ENCODE peak calls at places on chromosomes 7 and 10, in five cellular contexts. One of them, this sample, is unnamed.

GRCh38 chr7:2037301-2037804 is 195.4 kb downstream of the MAD1L1 start:
- DNase-seq in tibial nerve: no peak
- DNase-seq in adrenal gland: no peak
- DNase-seq in transverse colon: no peak
- DNase-seq in breast epithelium: no peak
- DNase-seq in this sample: peak

GRCh38 chr7:47591655-47592572 is 10.0 kb upstream of the TNS3 start:
- DNase-seq in adrenal gland: no peak
- DNase-seq in transverse colon: no peak
- DNase-seq in breast epithelium: no peak
- DNase-seq in tibial nerve: no peak
- DNase-seq in this sample: no peak

GRCh38 chr10:51224610-51225230 is 150.4 kb downstream of the PRKG1 start:
- DNase-seq in transverse colon: no peak
- DNase-seq in adrenal gland: no peak
- DNase-seq in breast epithelium: no peak
- DNase-seq in tibial nerve: no peak
- DNase-seq in this sample: no peak

GRCh38 chr10:86727459-86727858 is 29.0 kb upstream of the BMPR1A start:
- DNase-seq in transverse colon: no peak
- DNase-seq in breast epithelium: no peak
- DNase-seq in tibial nerve: no peak
- DNase-seq in adrenal gland: no peak
- DNase-seq in this sample: no peak

GRCh38 chr7:73701357-73701995 is 18.0 kb downstream of the STX1A start:
- DNase-seq in breast epithelium: no peak
- DNase-seq in tibial nerve: no peak
- DNase-seq in transverse colon: peak
- DNase-seq in adrenal gland: peak
- DNase-seq in this sample: no peak

GRCh38 chr10:80515941-80516340 is 21.8 kb upstream of the SH2D4B start:
- DNase-seq in transverse colon: no peak
- DNase-seq in adrenal gland: no peak
- DNase-seq in breast epithelium: no peak
- DNase-seq in tibial nerve: no peak
- DNase-seq in this sample: no peak

GRCh38 chr7:93097388-93097787 is 20.4 kb downstream of the SAMD9 start:
- DNase-seq in transverse colon: no peak
- DNase-seq in adrenal gland: no peak
- DNase-seq in tibial nerve: no peak
- DNase-seq in breast epithelium: no peak
- DNase-seq in this sample: no peak

GRCh38 chr10:118520116-118520742 is 75.2 kb downstream of the PRLHR start:
- DNase-seq in tibial nerve: no peak
- DNase-seq in adrenal gland: no peak
- DNase-seq in transverse colon: no peak
- DNase-seq in breast epithelium: no peak
- DNase-seq in this sample: no peak

GRCh38 chr10:109866168-109866994 is 56.9 kb downstream of the XPNPEP1 start:
- DNase-seq in transverse colon: no peak
- DNase-seq in breast epithelium: no peak
- DNase-seq in adrenal gland: peak
- DNase-seq in tibial nerve: no peak
- DNase-seq in this sample: no peak

DNA sequence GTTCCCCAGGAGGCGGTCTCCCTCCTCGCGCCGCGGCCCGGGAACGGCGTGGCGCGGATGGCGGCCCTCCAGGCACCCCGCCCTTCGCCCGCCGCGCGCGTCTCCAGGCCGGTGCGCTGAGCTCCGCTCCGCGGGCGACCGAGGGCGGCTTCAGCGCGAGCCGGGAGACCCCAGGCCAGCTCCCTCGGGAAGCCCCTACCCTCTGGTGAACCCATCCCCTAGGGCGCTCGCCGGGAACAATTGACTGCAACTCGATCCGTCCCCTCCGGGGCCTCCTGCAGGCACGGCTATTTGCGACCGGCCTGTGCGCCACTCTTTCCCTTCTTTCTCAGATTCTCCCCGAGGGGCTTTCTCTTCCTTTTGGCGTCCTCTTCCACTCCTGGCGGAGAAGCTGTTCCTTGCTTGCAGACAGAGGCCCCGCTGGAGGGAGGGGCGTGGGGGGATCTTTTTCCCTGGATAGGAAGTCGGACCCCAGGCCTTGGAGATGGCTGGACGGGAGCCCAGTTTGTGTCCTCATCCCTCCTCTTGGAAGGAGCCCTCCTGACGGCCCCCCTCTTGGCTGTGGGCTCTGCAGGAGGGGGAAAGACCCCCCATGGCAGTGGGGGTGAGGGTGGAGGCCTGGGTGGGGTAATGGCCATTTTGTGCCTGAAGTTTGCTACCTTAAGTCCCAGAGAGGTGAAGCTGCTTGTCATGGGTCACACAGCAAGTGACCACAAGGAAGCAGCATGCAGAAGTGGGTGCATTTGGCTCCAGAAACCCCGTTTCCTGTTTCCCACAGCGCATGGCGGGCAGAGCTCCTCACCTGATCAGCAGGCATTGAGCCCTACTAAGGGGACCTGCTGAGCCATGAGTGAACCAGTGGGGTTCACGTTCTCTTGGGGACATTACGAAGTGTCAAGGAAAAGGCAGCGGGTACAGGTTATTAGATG is 171.2 kb upstream of the TNRC18 start:
- DNase-seq in transverse colon: no peak
- DNase-seq in breast epithelium: no peak
- DNase-seq in adrenal gland: no peak
- DNase-seq in tibial nerve: no peak
- DNase-seq in this sample: no peak
- TF ChIP-seq POLR2A in transverse colon: no peak
- TF ChIP-seq POLR2A in breast epithelium: no peak
- TF ChIP-seq POLR2A in adrenal gland: no peak
- TF ChIP-seq POLR2A in tibial nerve: no peak
- TF ChIP-seq POLR2A in this sample: no peak

DNA sequence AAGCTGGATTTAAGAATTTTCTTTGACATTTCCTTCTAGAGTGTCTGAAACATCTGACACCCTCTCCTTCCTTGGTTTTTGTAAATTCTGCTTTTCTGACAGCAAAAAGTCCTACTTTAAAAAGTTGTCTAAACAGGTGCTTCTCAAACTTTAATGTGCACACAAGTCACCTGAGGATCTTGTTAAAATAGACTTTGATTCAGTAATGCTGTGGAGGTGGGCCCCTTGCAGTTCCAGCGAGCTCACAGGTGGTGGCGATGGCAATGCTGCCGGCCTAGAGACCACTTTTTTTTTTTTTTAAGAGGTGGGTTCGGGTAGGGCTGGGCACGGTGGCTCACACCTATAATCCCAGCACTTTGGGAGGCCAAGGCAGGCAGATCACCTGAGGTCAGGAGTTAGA is 77.1 kb downstream of the ABCC2 start:
- DNase-seq in tibial nerve: no peak
- DNase-seq in adrenal gland: no peak
- DNase-seq in breast epithelium: no peak
- DNase-seq in transverse colon: no peak
- DNase-seq in this sample: no peak
- TF ChIP-seq CTCF in tibial nerve: no peak
- TF ChIP-seq CTCF in adrenal gland: no peak
- TF ChIP-seq CTCF in breast epithelium: no peak
- TF ChIP-seq CTCF in transverse colon: peak
- TF ChIP-seq CTCF in this sample: no peak

DNA sequence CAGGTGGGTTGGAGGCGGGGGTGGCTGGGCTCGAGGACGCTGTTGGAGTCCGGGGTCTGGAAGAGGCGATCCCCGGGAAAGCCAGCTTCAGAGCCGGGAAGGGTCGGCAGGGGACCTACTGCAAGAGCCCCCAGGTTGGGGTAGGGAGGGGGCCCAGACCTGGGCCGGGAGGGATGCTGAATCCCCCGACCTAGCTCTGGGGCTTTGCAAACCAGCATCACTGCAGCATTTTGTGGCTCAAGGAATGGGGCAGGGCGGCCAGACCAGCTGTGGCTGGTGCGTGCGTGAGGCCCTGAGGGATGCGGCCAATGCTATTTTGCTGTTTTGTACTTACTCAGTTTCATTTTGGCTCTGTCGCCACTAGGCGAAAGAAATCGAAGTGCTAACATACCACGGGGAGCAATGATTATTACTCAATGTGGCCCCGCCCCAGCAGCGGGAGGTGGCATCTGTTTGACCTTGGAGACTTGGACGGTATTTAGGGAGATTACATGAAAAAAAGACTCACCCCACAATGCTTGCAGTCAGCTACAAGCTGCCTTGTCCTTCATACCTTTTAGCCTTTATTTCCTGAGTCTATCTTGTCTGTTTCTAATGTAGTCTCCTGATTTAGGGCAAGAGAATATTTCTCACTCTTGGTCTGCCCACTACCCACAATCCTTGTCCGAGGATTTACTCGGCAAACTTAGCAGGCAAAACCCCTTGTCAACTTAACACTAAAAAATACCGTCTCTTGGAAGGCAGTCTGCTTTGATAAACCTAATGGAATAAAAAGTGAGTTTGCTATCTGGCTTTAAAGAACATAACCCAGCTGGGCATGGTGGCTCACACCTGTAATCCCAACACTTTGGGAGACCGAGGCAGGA is 16.2 kb downstream of the HSPB1 start:
- DNase-seq in adrenal gland: peak
- DNase-seq in tibial nerve: peak
- DNase-seq in breast epithelium: peak
- DNase-seq in transverse colon: peak
- DNase-seq in this sample: peak
- TF ChIP-seq POLR2A in adrenal gland: peak
- TF ChIP-seq POLR2A in tibial nerve: no peak
- TF ChIP-seq POLR2A in breast epithelium: no peak
- TF ChIP-seq POLR2A in transverse colon: peak
- TF ChIP-seq POLR2A in this sample: no peak

GRCh38 chr7:95376632-95377380 is 19.4 kb downstream of the PON3 start:
- DNase-seq in transverse colon: no peak
- DNase-seq in tibial nerve: no peak
- DNase-seq in breast epithelium: no peak
- DNase-seq in adrenal gland: no peak
- DNase-seq in this sample: no peak
- TF ChIP-seq CTCF in transverse colon: no peak
- TF ChIP-seq CTCF in tibial nerve: no peak
- TF ChIP-seq CTCF in breast epithelium: no peak
- TF ChIP-seq CTCF in adrenal gland: no peak
- TF ChIP-seq CTCF in this sample: no peak

DNA sequence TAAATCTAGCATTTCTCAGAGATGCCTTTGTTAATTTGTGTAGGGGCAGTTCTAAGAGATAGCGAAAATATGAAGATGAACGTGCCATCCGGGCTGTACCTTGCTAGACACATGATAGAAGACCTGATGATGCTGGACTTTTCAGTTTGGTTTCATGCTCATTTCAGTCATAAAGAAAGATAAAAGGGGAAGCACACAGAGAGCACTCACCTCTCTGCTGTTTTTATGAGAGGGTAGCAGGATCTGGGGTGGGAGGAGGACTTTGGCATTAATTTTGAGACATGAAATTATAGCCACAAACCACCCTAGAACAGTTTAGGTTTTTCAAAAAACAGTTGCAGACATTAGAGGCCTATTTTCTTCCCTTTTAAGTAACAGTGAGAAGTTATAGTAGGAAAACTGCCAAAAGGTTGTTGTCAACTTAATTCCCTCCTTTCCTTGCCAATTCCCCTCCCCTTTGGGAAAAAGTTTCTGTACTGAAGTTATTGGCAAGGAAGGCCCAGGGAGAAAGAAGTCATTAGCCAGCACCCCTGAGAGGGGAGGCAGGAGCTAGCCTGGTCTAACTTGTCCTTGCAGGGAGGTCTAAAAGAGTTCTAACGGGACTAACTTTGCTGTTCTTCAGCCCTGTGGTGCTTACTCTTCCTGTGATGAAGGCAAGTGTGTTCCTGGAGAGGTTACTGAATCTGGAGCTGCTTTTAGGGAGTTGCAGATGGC is 2.7 kb downstream of the ST7 start:
- DNase-seq in transverse colon: no peak
- DNase-seq in breast epithelium: no peak
- DNase-seq in tibial nerve: peak
- DNase-seq in adrenal gland: no peak
- DNase-seq in this sample: no peak
- TF ChIP-seq POLR2A in transverse colon: no peak
- TF ChIP-seq POLR2A in breast epithelium: no peak
- TF ChIP-seq POLR2A in tibial nerve: no peak
- TF ChIP-seq POLR2A in adrenal gland: no peak
- TF ChIP-seq POLR2A in this sample: no peak

GRCh38 chr7:99313204-99313573 is 12.5 kb upstream of the ARPC1A start:
- DNase-seq in breast epithelium: no peak
- DNase-seq in adrenal gland: no peak
- DNase-seq in transverse colon: no peak
- DNase-seq in tibial nerve: no peak
- DNase-seq in this sample: no peak
- TF ChIP-seq CTCF in breast epithelium: no peak
- TF ChIP-seq CTCF in adrenal gland: no peak
- TF ChIP-seq CTCF in transverse colon: no peak
- TF ChIP-seq CTCF in tibial nerve: no peak
- TF ChIP-seq CTCF in this sample: no peak

GRCh38 chr10:75401569-75402485 is at the start of gene ZNF503:
- DNase-seq in breast epithelium: peak
- DNase-seq in adrenal gland: peak
- DNase-seq in transverse colon: peak
- DNase-seq in tibial nerve: peak
- DNase-seq in this sample: peak
- TF ChIP-seq POLR2A in breast epithelium: peak
- TF ChIP-seq POLR2A in adrenal gland: peak
- TF ChIP-seq POLR2A in transverse colon: peak
- TF ChIP-seq POLR2A in tibial nerve: peak
- TF ChIP-seq POLR2A in this sample: peak

GRCh38 chr10:126670056-126670743 is at the start of gene C10orf90:
- DNase-seq in adrenal gland: no peak
- DNase-seq in breast epithelium: no peak
- DNase-seq in tibial nerve: no peak
- DNase-seq in transverse colon: no peak
- DNase-seq in this sample: no peak
- TF ChIP-seq CTCF in adrenal gland: no peak
- TF ChIP-seq CTCF in breast epithelium: no peak
- TF ChIP-seq CTCF in tibial nerve: no peak
- TF ChIP-seq CTCF in transverse colon: no peak
- TF ChIP-seq CTCF in this sample: no peak

This sample was measured in lower leg skin.